ENCODE peak calls at places on chromosomes 7 and 10, in six cellular contexts. I is WTC11; B is body of pancreas; E is T-helper 2 cell; N is activated CD8-positive, alpha-beta memory T cell treated with anti-CD3 and anti-CD28 coated beads for 48 hours; F is globus pallidus. S is an unnamed sample.

GRCh38 chr7:69932034-69932628 is 333.9 kb downstream of the AUTS2 start:
- DNase-seq in N (no peak), I (peak), F (peak), E (no peak), B (peak), S (no peak)

GRCh38 chr7:134710511-134710853 is 63.8 kb downstream of the BPGM start:
- DNase-seq in E (no peak), B (no peak), F (no peak), I (no peak), N (no peak), S (no peak)

GRCh38 chr7:128074736-128075135 is 43.5 kb upstream of the LRRC4 start:
- DNase-seq in E (no peak), F (no peak), I (no peak), N (no peak), B (no peak), S (no peak)

GRCh38 chr7:82018226-82018625 is 248.4 kb upstream of the HGF start:
- DNase-seq in N (no peak), B (no peak), E (no peak), F (no peak), I (no peak), S (no peak)

GRCh38 chr10:133442967-133443924 is 10.5 kb upstream of the SCART1 start:
- DNase-seq in N (no peak), I (no peak), E (no peak), F (no peak), B (no peak), S (peak)

GRCh38 chr10:23505797-23506465 is 67.1 kb downstream of the OTUD1 start:
- DNase-seq in N (no peak), I (no peak), F (no peak), E (no peak), B (no peak), S (no peak)

GRCh38 chr10:47402681-47403301 is 18.7 kb upstream of the ZNF488 start:
- DNase-seq in E (no peak), F (no peak), B (peak), I (peak), N (no peak), S (peak)

GRCh38 chr7:141649865-141650499 is 52.0 kb downstream of the DENND11 start:
- DNase-seq in N (no peak), I (peak), B (peak), E (no peak), F (peak), S (peak)

GRCh38 chr7:113799896-113800295 is 118.9 kb downstream of the PPP1R3A start:
- DNase-seq in F (no peak), I (no peak), B (no peak), N (no peak), E (no peak), S (no peak)

GRCh38 chr10:34716958-34717357 is 98.1 kb downstream of the PARD3 start:
- DNase-seq in B (no peak), F (no peak), E (no peak), N (no peak), I (no peak), S (no peak)

GRCh38 chr10:96501985-96502384 is 11.7 kb downstream of the TLL2 start:
- DNase-seq in F (no peak), B (no peak), N (no peak), I (no peak), E (no peak), S (no peak)

GRCh38 chr7:1397491-1398327 is 61.6 kb downstream of the MICALL2 start:
- DNase-seq in B (no peak), E (no peak), I (no peak), F (no peak), N (no peak), S (no peak)

GRCh38 chr7:18866359-18867036 is 250.9 kb downstream of the TWIST1 start:
- DNase-seq in E (no peak), N (no peak), I (no peak), F (no peak), B (peak), S (no peak)

GRCh38 chr7:2471022-2471329 is 5.2 kb downstream of the GRIFIN start:
- DNase-seq in F (no peak), E (no peak), N (no peak), I (no peak), B (no peak), S (no peak)

GRCh38 chr10:91239789-91240188 is 19.3 kb downstream of the PCGF5 start:
- DNase-seq in B (no peak), I (no peak), E (no peak), F (no peak), N (no peak), S (no peak)

GRCh38 chr10:67607472-67607871 is 88.5 kb downstream of the CTNNA3 start:
- DNase-seq in N (no peak), E (no peak), B (no peak), I (no peak), F (no peak), S (no peak)

GRCh38 chr7:112001089-112001826 is 204.9 kb downstream of the DOCK4 start:
- DNase-seq in I (no peak), B (no peak), E (no peak), N (no peak), F (peak), S (no peak)

GRCh38 chr10:73906524-73907447 is 4.1 kb upstream of the PLAU start:
- DNase-seq in I (peak), N (no peak), E (no peak), B (peak), F (no peak), S (no peak)

GRCh38 chr7:20514364-20514763 is 101.1 kb upstream of the ABCB5 start:
- DNase-seq in E (no peak), F (peak), N (no peak), B (peak), I (no peak), S (no peak)

GRCh38 chr7:85033263-85033662 is 153.6 kb downstream of the SEMA3D start:
- DNase-seq in F (no peak), N (no peak), E (no peak), I (no peak), B (no peak), S (no peak)

GRCh38 chr10:122655524-122656307 is 43.9 kb downstream of the C10orf120 start:
- DNase-seq in B (no peak), E (no peak), I (no peak), F (no peak), N (no peak), S (no peak)

GRCh38 chr10:132466520-132467463 is 69.8 kb downstream of the PWWP2B start:
- DNase-seq in E (no peak), I (peak), F (no peak), B (no peak), N (no peak), S (no peak)

GRCh38 chr10:111128331-111129167 is 51.7 kb downstream of the ADRA2A start:
- DNase-seq in I (no peak), F (peak), E (no peak), B (peak), N (no peak), S (no peak)

GRCh38 chr7:28348631-28349030 is 63.7 kb upstream of the CREB5 start:
- DNase-seq in N (no peak), B (peak), F (no peak), I (no peak), E (no peak), S (no peak)

GRCh38 chr10:132452216-132452650 is 55.2 kb downstream of the PWWP2B start:
- DNase-seq in B (no peak), I (no peak), E (no peak), N (no peak), F (no peak), S (no peak)

GRCh38 chr7:140671966-140672365 is 779 bp upstream of the ADCK2 start:
- DNase-seq in E (no peak), I (no peak), F (no peak), B (no peak), N (no peak), S (no peak)

GRCh38 chr10:130547368-130547767 is 411.2 kb downstream of the GLRX3 start:
- DNase-seq in F (no peak), B (no peak), N (no peak), E (no peak), I (no peak), S (no peak)